ENCODE peak calls at places on chromosomes 7 and 10, in five cellular contexts. One of them, this sample, is unnamed.

GRCh38 chr10:25467861-25468260 is 293.1 kb downstream of the GPR158 start:
- DNase-seq in activated T-cell treated with anti-CD3 and anti-CD28 coated beads, Interleukin-2, amount 50 U/mL, for 48 hours: no peak
- DNase-seq in sigmoid colon: no peak
- DNase-seq in stimulated activated CD4-positive, alpha-beta T cell treated with anti-CD3 and anti-CD28 coated beads, Interleukin-2, amount 100 ng/mL, for 24 hours: no peak
- DNase-seq in sciatic nerve: no peak
- DNase-seq in this sample: no peak

GRCh38 chr7:56291-56913 is 136.0 kb upstream of the FAM20C start:
- DNase-seq in sigmoid colon: peak; percentile 59
- DNase-seq in activated T-cell treated with anti-CD3 and anti-CD28 coated beads, Interleukin-2, amount 50 U/mL, for 48 hours: no peak
- DNase-seq in sciatic nerve: peak; percentile 54
- DNase-seq in stimulated activated CD4-positive, alpha-beta T cell treated with anti-CD3 and anti-CD28 coated beads, Interleukin-2, amount 100 ng/mL, for 24 hours: no peak
- DNase-seq in this sample: no peak

GRCh38 chr10:121096617-121097431 is 245.7 kb downstream of the WDR11 start:
- DNase-seq in stimulated activated CD4-positive, alpha-beta T cell treated with anti-CD3 and anti-CD28 coated beads, Interleukin-2, amount 100 ng/mL, for 24 hours: no peak
- DNase-seq in sigmoid colon: no peak
- DNase-seq in sciatic nerve: peak; percentile 67
- DNase-seq in activated T-cell treated with anti-CD3 and anti-CD28 coated beads, Interleukin-2, amount 50 U/mL, for 48 hours: no peak
- DNase-seq in this sample: no peak

GRCh38 chr7:128799451-128799850 is 7.7 kb downstream of the CCDC136 start:
- DNase-seq in stimulated activated CD4-positive, alpha-beta T cell treated with anti-CD3 and anti-CD28 coated beads, Interleukin-2, amount 100 ng/mL, for 24 hours: no peak
- DNase-seq in sciatic nerve: no peak
- DNase-seq in sigmoid colon: no peak
- DNase-seq in activated T-cell treated with anti-CD3 and anti-CD28 coated beads, Interleukin-2, amount 50 U/mL, for 48 hours: no peak
- DNase-seq in this sample: no peak

GRCh38 chr7:115976651-115977050 is 53.9 kb downstream of the TFEC start:
- DNase-seq in sigmoid colon: no peak
- DNase-seq in activated T-cell treated with anti-CD3 and anti-CD28 coated beads, Interleukin-2, amount 50 U/mL, for 48 hours: no peak
- DNase-seq in stimulated activated CD4-positive, alpha-beta T cell treated with anti-CD3 and anti-CD28 coated beads, Interleukin-2, amount 100 ng/mL, for 24 hours: no peak
- DNase-seq in sciatic nerve: no peak
- DNase-seq in this sample: no peak

GRCh38 chr10:104622598-104623209 is 18.4 kb upstream of the SORCS3 start:
- DNase-seq in activated T-cell treated with anti-CD3 and anti-CD28 coated beads, Interleukin-2, amount 50 U/mL, for 48 hours: no peak
- DNase-seq in sigmoid colon: no peak
- DNase-seq in sciatic nerve: no peak
- DNase-seq in stimulated activated CD4-positive, alpha-beta T cell treated with anti-CD3 and anti-CD28 coated beads, Interleukin-2, amount 100 ng/mL, for 24 hours: no peak
- DNase-seq in this sample: no peak

GRCh38 chr10:34904191-34904590 is 89.1 kb upstream of the PARD3 start:
- DNase-seq in activated T-cell treated with anti-CD3 and anti-CD28 coated beads, Interleukin-2, amount 50 U/mL, for 48 hours: no peak
- DNase-seq in stimulated activated CD4-positive, alpha-beta T cell treated with anti-CD3 and anti-CD28 coated beads, Interleukin-2, amount 100 ng/mL, for 24 hours: no peak
- DNase-seq in sciatic nerve: no peak
- DNase-seq in sigmoid colon: peak; percentile 13
- DNase-seq in this sample: no peak

GRCh38 chr7:98935811-98936210 is 57.5 kb downstream of the TRRAP start:
- DNase-seq in stimulated activated CD4-positive, alpha-beta T cell treated with anti-CD3 and anti-CD28 coated beads, Interleukin-2, amount 100 ng/mL, for 24 hours: no peak
- DNase-seq in activated T-cell treated with anti-CD3 and anti-CD28 coated beads, Interleukin-2, amount 50 U/mL, for 48 hours: no peak
- DNase-seq in sciatic nerve: no peak
- DNase-seq in sigmoid colon: no peak
- DNase-seq in this sample: no peak

GRCh38 chr7:73896454-73896853 is 35.5 kb downstream of the TMEM270 start:
- DNase-seq in stimulated activated CD4-positive, alpha-beta T cell treated with anti-CD3 and anti-CD28 coated beads, Interleukin-2, amount 100 ng/mL, for 24 hours: no peak
- DNase-seq in sciatic nerve: no peak
- DNase-seq in sigmoid colon: no peak
- DNase-seq in activated T-cell treated with anti-CD3 and anti-CD28 coated beads, Interleukin-2, amount 50 U/mL, for 48 hours: no peak
- DNase-seq in this sample: no peak

GRCh38 chr7:28481131-28481926 is 69.0 kb downstream of the CREB5 start:
- DNase-seq in sciatic nerve: no peak
- DNase-seq in activated T-cell treated with anti-CD3 and anti-CD28 coated beads, Interleukin-2, amount 50 U/mL, for 48 hours: no peak
- DNase-seq in sigmoid colon: no peak
- DNase-seq in stimulated activated CD4-positive, alpha-beta T cell treated with anti-CD3 and anti-CD28 coated beads, Interleukin-2, amount 100 ng/mL, for 24 hours: no peak
- DNase-seq in this sample: no peak

GRCh38 chr10:70604106-70604505 is 1.6 kb upstream of the PRF1 start:
- DNase-seq in sigmoid colon: no peak
- DNase-seq in sciatic nerve: no peak
- DNase-seq in activated T-cell treated with anti-CD3 and anti-CD28 coated beads, Interleukin-2, amount 50 U/mL, for 48 hours: no peak
- DNase-seq in stimulated activated CD4-positive, alpha-beta T cell treated with anti-CD3 and anti-CD28 coated beads, Interleukin-2, amount 100 ng/mL, for 24 hours: no peak
- DNase-seq in this sample: no peak

GRCh38 chr7:123748171-123748733 is 551 bp downstream of the WASL start:
- DNase-seq in sigmoid colon: peak; percentile 76
- DNase-seq in stimulated activated CD4-positive, alpha-beta T cell treated with anti-CD3 and anti-CD28 coated beads, Interleukin-2, amount 100 ng/mL, for 24 hours: peak; percentile 42
- DNase-seq in activated T-cell treated with anti-CD3 and anti-CD28 coated beads, Interleukin-2, amount 50 U/mL, for 48 hours: peak; percentile 51
- DNase-seq in sciatic nerve: peak; percentile 65
- DNase-seq in this sample: peak; percentile 75

GRCh38 chr7:105003275-105003674 is 10.7 kb upstream of the KMT2E start:
- DNase-seq in sciatic nerve: no peak
- DNase-seq in stimulated activated CD4-positive, alpha-beta T cell treated with anti-CD3 and anti-CD28 coated beads, Interleukin-2, amount 100 ng/mL, for 24 hours: peak; percentile 33
- DNase-seq in activated T-cell treated with anti-CD3 and anti-CD28 coated beads, Interleukin-2, amount 50 U/mL, for 48 hours: no peak
- DNase-seq in sigmoid colon: peak; percentile 77
- DNase-seq in this sample: no peak

GRCh38 chr7:32587431-32587948 is 92.2 kb downstream of the AVL9 start:
- DNase-seq in stimulated activated CD4-positive, alpha-beta T cell treated with anti-CD3 and anti-CD28 coated beads, Interleukin-2, amount 100 ng/mL, for 24 hours: no peak
- DNase-seq in activated T-cell treated with anti-CD3 and anti-CD28 coated beads, Interleukin-2, amount 50 U/mL, for 48 hours: no peak
- DNase-seq in sciatic nerve: no peak
- DNase-seq in sigmoid colon: no peak
- DNase-seq in this sample: no peak

GRCh38 chr10:69106900-69107511 is 17.0 kb upstream of the VPS26A start:
- DNase-seq in sciatic nerve: no peak
- DNase-seq in activated T-cell treated with anti-CD3 and anti-CD28 coated beads, Interleukin-2, amount 50 U/mL, for 48 hours: no peak
- DNase-seq in sigmoid colon: no peak
- DNase-seq in stimulated activated CD4-positive, alpha-beta T cell treated with anti-CD3 and anti-CD28 coated beads, Interleukin-2, amount 100 ng/mL, for 24 hours: no peak
- DNase-seq in this sample: no peak

This sample was measured in chondrocyte.